ENCODE peak calls at places on chromosomes 7 and 10, in four cellular contexts. F, J, L and N are unnamed samples.

GRCh38 chr10:122073508-122073907 is 84.5 kb downstream of the TACC2 start:
- DNase-seq in F (no peak), J (no peak), L (no peak), N (no peak)

GRCh38 chr7:279821-280220 is 10.1 kb upstream of the FOXL3 start:
- DNase-seq in F (no peak), J (no peak), L (no peak), N (no peak)

GRCh38 chr10:57015595-57016303 is 654.7 kb upstream of the ZWINT start:
- DNase-seq in F (peak), J (no peak), L (peak), N (no peak)

GRCh38 chr7:129334473-129334872 is 99.8 kb upstream of the STRIP2 start:
- DNase-seq in F (no peak), J (no peak), L (no peak), N (no peak)

GRCh38 chr10:90987383-90987782 is 66.5 kb upstream of the ANKRD1 start:
- DNase-seq in F (no peak), J (no peak), L (no peak), N (no peak)

GRCh38 chr10:5948999-5949759 is 28.2 kb downstream of the IL15RA start:
- DNase-seq in F (peak), J (peak), L (peak), N (no peak)

GRCh38 chr10:73937333-73938020 is 26.5 kb downstream of the PLAU start:
- DNase-seq in F (no peak), J (no peak), L (no peak), N (no peak)

GRCh38 chr7:131031100-131031868 is 296.4 kb upstream of the MKLN1 start:
- DNase-seq in F (no peak), J (no peak), L (no peak), N (no peak)

GRCh38 chr7:151696738-151697514 is 177.2 kb upstream of the RHEB start:
- DNase-seq in F (peak), J (peak), L (peak), N (no peak)

GRCh38 chr10:95788830-95789229 is 32.9 kb downstream of the ENTPD1 start:
- DNase-seq in F (no peak), J (no peak), L (no peak), N (no peak)

GRCh38 chr10:60606343-60607080 is 171.8 kb upstream of the CDK1 start:
- DNase-seq in F (no peak), J (peak), L (no peak), N (no peak)

GRCh38 chr7:17843041-17843440 is 97.3 kb downstream of the SNX13 start:
- DNase-seq in F (no peak), J (no peak), L (no peak), N (no peak)

GRCh38 chr7:12127490-12127889 is 83.6 kb upstream of the TMEM106B start:
- DNase-seq in F (no peak), J (no peak), L (no peak), N (no peak)

GRCh38 chr10:130452096-130452495 is 315.9 kb downstream of the GLRX3 start:
- DNase-seq in F (no peak), J (no peak), L (no peak), N (no peak)

GRCh38 chr7:128265156-128265905 is 24.3 kb downstream of the LEP start:
- DNase-seq in F (no peak), J (no peak), L (no peak), N (no peak)

GRCh38 chr7:3897430-3898385 is 596.7 kb downstream of the SDK1 start:
- DNase-seq in F (peak), J (peak), L (peak), N (peak)

GRCh38 chr7:112572669-112573301 is 92.0 kb downstream of the LSMEM1 start:
- DNase-seq in F (peak), J (no peak), L (no peak), N (no peak)

GRCh38 chr7:106848851-106849442 is 16.1 kb upstream of the PIK3CG start:
- DNase-seq in F (no peak), J (peak), L (no peak), N (no peak)

GRCh38 chr10:89555688-89556445 is 20.5 kb upstream of the SLC16A12 start:
- DNase-seq in F (no peak), J (peak), L (no peak), N (no peak)

GRCh38 chr10:31317652-31318381 is 1.2 kb upstream of the ZEB1 start:
- DNase-seq in F (no peak), J (no peak), L (no peak), N (peak)

GRCh38 chr7:82740246-82740848 is 296.8 kb upstream of the CACNA2D1 start:
- DNase-seq in F (peak), J (peak), L (peak), N (no peak)

GRCh38 chr7:19677201-19677600 is 31.6 kb downstream of the POLR1F start:
- DNase-seq in F (no peak), J (no peak), L (no peak), N (no peak)

GRCh38 chr10:70650104-70650503 is 22.2 kb upstream of the ADAMTS14 start:
- DNase-seq in F (no peak), J (no peak), L (no peak), N (no peak)

GRCh38 chr7:33979807-33980355 is 74.5 kb downstream of the BMPER start:
- DNase-seq in F (no peak), J (peak), L (no peak), N (no peak)

GRCh38 chr10:97312897-97313296 is 6.2 kb upstream of the FRAT1 start:
- DNase-seq in F (no peak), J (no peak), L (no peak), N (no peak)